ENCODE peak calls at places on chromosomes 5 and 9, in six cellular contexts. P is IMR-90, O is neuronal stem cell, L is H9, S is trophoblast cell, Q is H1. F is an unnamed sample. For H3K4me1, the result is how much of the 10 kb centered on the place peaks cover.

GRCh38 chr9:99678550-99678949 is 143.1 kb upstream of the NR4A3 start:
- DNase-seq in P (no peak), O (no peak), L (no peak), S (no peak), Q (no peak), F (no peak)

GRCh38 chr5:32265902-32266301 is 46.8 kb downstream of the MTMR12 start:
- DNase-seq in P (no peak), O (no peak), L (no peak), S (no peak), Q (no peak), F (no peak)

GRCh38 chr5:1448511-1449011 is 3.3 kb upstream of the SLC6A3 start:
- DNase-seq in P (no peak), O (no peak), L (no peak), S (no peak), Q (no peak), F (no peak)

GRCh38 chr5:179154991-179155955 is 95.1 kb downstream of the ZNF354C start:
- DNase-seq in P (no peak), O (no peak), L (peak), S (no peak), Q (no peak), F (no peak)

GRCh38 chr9:133546287-133546680 is 11.8 kb downstream of the ADAMTSL2 start:
- DNase-seq in P (no peak), O (no peak), L (no peak), S (no peak), Q (no peak), F (no peak)

GRCh38 chr9:135075234-135076142 is 12.0 kb upstream of the OLFM1 start:
- DNase-seq in P (no peak), O (no peak), L (peak), S (no peak), Q (no peak), F (no peak)

GRCh38 chr9:116008278-116008677 is 145.3 kb upstream of the PAPPA start:
- DNase-seq in P (peak), O (no peak), L (no peak), S (no peak), Q (no peak), F (no peak)

GRCh38 chr5:1013238-1013947 is 4.8 kb downstream of the NKD2 start:
- DNase-seq in P (no peak), O (no peak), L (no peak), S (no peak), Q (no peak), F (no peak)

GRCh38 chr5:157057459-157058370 is 1.2 kb downstream of the HAVCR1 start:
- DNase-seq in P (no peak), O (no peak), L (no peak), S (no peak), Q (no peak), F (peak)

GRCh38 chr9:83006378-83006777 is 56.6 kb downstream of the RASEF start:
- DNase-seq in P (no peak), O (no peak), L (no peak), S (no peak), Q (no peak), F (no peak)

GRCh38 chr9:133427658-133428348 is 5.6 kb downstream of the ADAMTS13 start:
- DNase-seq in P (no peak), O (no peak), L (no peak), S (no peak), Q (no peak), F (no peak)

GRCh38 chr9:86940774-86941173 is 6.5 kb downstream of the GAS1 start:
- DNase-seq in P (no peak), O (no peak), L (no peak), S (no peak), Q (no peak), F (no peak)

GRCh38 chr5:53037141-53037859 is 48.1 kb downstream of the ITGA2 start:
- DNase-seq in P (peak), O (no peak), L (no peak), S (peak), Q (no peak), F (peak)

GRCh38 chr5:56126487-56127179 is 106.5 kb downstream of the ANKRD55 start:
- DNase-seq in P (peak), O (no peak), L (no peak), S (no peak), Q (no peak), F (no peak)

GRCh38 chr9:35858428-35858827 is 11.8 kb downstream of the OR13J1 start:
- DNase-seq in P (no peak), O (no peak), L (no peak), S (no peak), Q (no peak), F (no peak)

GRCh38 chr9:82021198-82021597 is 32.6 kb downstream of the SPATA31D1 start:
- DNase-seq in P (peak), O (no peak), L (no peak), S (peak), Q (no peak), F (peak)

GRCh38 chr9:16417101-16417500 is 453.4 kb downstream of the BNC2 start:
- DNase-seq in P (peak), O (no peak), L (no peak), S (no peak), Q (no peak), F (peak)

GRCh38 chr9:113220467-113221002 is 542 bp downstream of the FKBP15 start:
- DNase-seq in P (no peak), O (peak), L (no peak), S (no peak), Q (no peak), F (peak)

GRCh38 chr9:129838707-129839259 is 3.5 kb downstream of the USP20 start:
- DNase-seq in P (peak), O (no peak), L (no peak), S (no peak), Q (no peak), F (peak)

GRCh38 chr9:114894206-114894605 is 36.2 kb downstream of the TNFSF8 start:
- DNase-seq in P (peak), O (no peak), L (no peak), S (no peak), Q (no peak), F (no peak)

GRCh38 chr5:43270686-43271085 is 42.5 kb downstream of the HMGCS1 start:
- DNase-seq in P (no peak), O (no peak), L (no peak), S (no peak), Q (no peak), F (no peak)

GRCh38 chr5:81506900-81507588 is 113.1 kb upstream of the ACOT12 start:
- DNase-seq in P (peak), O (peak), L (peak), S (peak), Q (peak), F (peak)

GRCh38 chr5:101103874-101104273 is 200.8 kb upstream of the ST8SIA4 start:
- DNase-seq in P (no peak), O (no peak), L (no peak), S (no peak), Q (no peak), F (no peak)

GRCh38 chr5:89098199-89098756 is 215.3 kb upstream of the MEF2C start:
- DNase-seq in P (no peak), O (no peak), L (no peak), S (no peak), Q (no peak), F (no peak)

GRCh38 chr9:68500457-68501158 is 40.1 kb downstream of the TMEM252 start:
- DNase-seq in P (peak), O (no peak), L (no peak), S (peak), Q (no peak), F (peak)

GRCh38 chr5:103744159-103744558 is 181.6 kb upstream of the NUDT12 start:
- DNase-seq in P (peak), O (no peak), L (no peak), S (no peak), Q (no peak), F (no peak)

GRCh38 chr5:123914333-123914732 is 402.4 kb downstream of the CSNK1G3 start:
- DNase-seq in P (no peak), O (no peak), L (no peak), S (no peak), Q (no peak), F (no peak)

GRCh38 chr5:75265731-75266130 is 29.1 kb upstream of the ANKRD31 start:
- DNase-seq in P (peak), O (no peak), L (no peak), S (peak), Q (no peak), F (peak)

DNA sequence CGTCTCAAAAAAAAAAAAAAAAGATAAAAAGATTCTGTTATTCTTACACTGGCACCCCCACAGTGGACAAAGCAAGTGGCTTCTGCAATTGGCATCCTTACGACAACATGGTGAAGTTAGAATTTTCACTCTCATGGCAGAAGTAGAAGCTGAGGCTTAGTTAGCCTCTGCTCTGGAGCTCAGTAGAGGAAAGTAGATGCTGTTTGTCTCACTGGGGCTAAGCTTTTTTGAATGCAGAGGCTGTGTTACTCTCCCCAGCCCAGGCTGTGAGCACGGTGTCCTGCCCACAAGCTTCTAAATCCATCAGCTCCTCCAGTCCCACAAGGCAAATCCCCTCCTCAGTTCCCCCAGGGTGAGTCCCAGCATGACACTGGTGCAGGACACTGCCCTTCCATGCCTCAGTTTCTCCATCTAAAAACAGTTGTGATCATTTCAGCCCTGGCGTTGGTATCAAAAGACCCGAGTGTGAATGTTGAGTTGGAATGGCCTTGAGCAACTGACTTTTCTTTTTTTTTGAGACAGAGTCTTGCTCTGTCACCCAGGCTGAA is 22.6 kb upstream of the PHF19 start:
- DNase-seq in P (no peak), O (no peak), L (no peak), S (no peak), Q (no peak), F (no peak)
- H3K4me1 ChIP-seq in P (under half), O (under half), L (under half), S (under half), Q (under half), F (under half)

GRCh38 chr5:2889946-2890475 is 138.5 kb upstream of the IRX2 start:
- DNase-seq in P (no peak), O (no peak), L (peak), S (no peak), Q (no peak), F (no peak)
- H4K91ac ChIP-seq in P (no peak), O (no peak), L (no peak), S (no peak), Q (no peak), F (no peak)

DNA sequence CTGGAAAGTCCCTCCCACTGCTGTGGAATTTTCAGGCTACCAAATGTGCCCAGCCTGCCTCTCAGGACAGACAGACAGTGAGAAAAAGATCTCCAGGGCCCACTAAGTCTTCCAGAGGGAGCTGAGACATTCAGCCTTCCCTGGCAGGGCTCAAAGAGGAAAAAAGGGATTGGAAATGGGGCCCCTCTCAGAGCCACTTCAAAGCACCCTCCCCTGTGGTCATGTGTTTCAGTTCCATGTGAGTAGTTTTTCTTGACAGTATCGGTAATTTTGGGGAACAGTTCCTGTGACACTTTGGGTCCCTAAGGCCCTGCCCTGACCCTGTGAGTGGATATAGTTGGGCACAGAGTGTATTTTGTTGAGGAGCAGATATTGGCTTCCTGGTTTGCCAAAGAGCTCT is 25.0 kb downstream of the LARP1 start:
- DNase-seq in P (no peak), O (no peak), L (no peak), S (no peak), Q (no peak), F (no peak)
- H3K4me1 ChIP-seq in P (under half), O (under half), L (under half), S (under half), Q (under half), F (under half)

DNA sequence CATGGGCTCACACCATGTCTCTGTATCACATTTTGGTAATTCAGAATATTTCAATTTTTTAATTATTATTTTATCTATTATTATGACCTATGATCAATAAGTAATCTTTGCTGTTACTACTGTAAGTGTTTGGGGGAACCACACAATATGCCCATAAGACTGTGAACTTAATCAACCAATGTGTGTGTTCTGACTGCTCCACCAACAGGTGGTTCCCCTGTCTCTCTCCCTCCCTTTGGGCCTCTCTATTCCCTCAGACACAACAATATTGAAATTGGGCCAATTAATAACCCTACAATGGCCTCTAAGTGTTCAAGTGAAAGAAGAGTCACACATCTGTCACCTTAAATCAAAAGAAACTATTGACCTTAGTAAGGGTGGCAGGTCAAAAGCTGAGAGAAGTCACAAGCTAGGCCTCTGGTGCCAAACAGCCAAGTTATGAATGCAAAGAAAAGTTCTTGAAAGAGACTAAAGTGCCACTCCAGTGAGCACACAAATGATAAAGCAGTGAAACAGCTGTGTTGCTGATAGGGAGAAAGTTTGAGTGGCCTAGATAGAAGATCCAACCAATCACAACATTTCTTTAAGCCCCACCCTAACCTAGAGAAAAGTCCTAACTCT is 88.8 kb downstream of the DEPDC1B start:
- DNase-seq in P (no peak), O (no peak), L (no peak), S (no peak), Q (no peak), F (no peak)
- H4K91ac ChIP-seq in P (no peak), O (no peak), L (no peak), S (no peak), Q (no peak), F (no peak)

GRCh38 chr5:111259636-111260035 is 35.5 kb downstream of the CAMK4 start:
- DNase-seq in P (no peak), O (no peak), L (no peak), S (no peak), Q (no peak), F (no peak)
- H3K4me1 ChIP-seq in P (under half), O (under half), L (under half), S (under half), Q (under half), F (under half)

GRCh38 chr5:168128556-168128955 is 162.9 kb upstream of the WWC1 start:
- DNase-seq in P (no peak), O (no peak), L (no peak), S (no peak), Q (no peak), F (no peak)
- H4K91ac ChIP-seq in P (no peak), O (no peak), L (no peak), S (no peak), Q (no peak), F (no peak)

GRCh38 chr9:126276056-126276728 is 50.4 kb upstream of the MVB12B start:
- DNase-seq in P (no peak), O (no peak), L (no peak), S (no peak), Q (no peak), F (no peak)

GRCh38 chr9:126275386-126276001 is 51.1 kb upstream of the MVB12B start:
- DNase-seq in P (peak), O (peak), L (peak), S (peak), Q (no peak), F (no peak)
- H3K4me1 ChIP-seq in P (under half), O (under half), L (under half), S (under half), Q (under half), F (under half)

F was measured in mesenchymal stem cell.